ENCODE peak calls at places on chromosome 19, in ten cellular contexts. C, Z, S, Q, W, T, R, P, F and V are unnamed samples.

GRCh38 chr19:10544242-10544752 is 593 bp downstream of the ATG4D start:
- DNase-seq in C (peak), Z (peak), S (no peak), Q (peak), W (peak), T (no peak), R (no peak), P (no peak), F (no peak), V (peak)

GRCh38 chr19:2949939-2950285 is 5.1 kb upstream of the ZNF77 start:
- DNase-seq in C (no peak), Z (peak), S (peak), Q (no peak), W (no peak), T (no peak), R (no peak), P (no peak), F (no peak), V (peak)

GRCh38 chr19:18433039-18433691 is 4.8 kb downstream of the ISYNA1 start:
- DNase-seq in C (no peak), Z (no peak), S (no peak), Q (peak), W (peak), T (no peak), R (peak), P (no peak), F (peak), V (no peak)

GRCh38 chr19:11539495-11540365 is 1.1 kb downstream of the CNN1 start:
- DNase-seq in C (peak), Z (no peak), S (no peak), Q (peak), W (peak), T (no peak), R (no peak), P (no peak), F (peak), V (no peak)

GRCh38 chr19:29515706-29516357 is 10.0 kb upstream of the VSTM2B start:
- DNase-seq in C (no peak), Z (no peak), S (no peak), Q (no peak), W (no peak), T (no peak), R (no peak), P (no peak), F (no peak), V (no peak)

GRCh38 chr19:1672038-1672768 is 19.8 kb upstream of the TCF3 start:
- DNase-seq in C (peak), Z (no peak), S (no peak), Q (peak), W (peak), T (no peak), R (peak), P (no peak), F (no peak), V (peak)

GRCh38 chr19:3873151-3873550 is 4.3 kb upstream of the ZFR2 start:
- DNase-seq in C (no peak), Z (no peak), S (no peak), Q (no peak), W (no peak), T (no peak), R (no peak), P (no peak), F (no peak), V (no peak)

GRCh38 chr19:55250262-55251036 is 8.4 kb downstream of the PPP6R1 start:
- DNase-seq in C (no peak), Z (no peak), S (no peak), Q (no peak), W (no peak), T (no peak), R (no peak), P (no peak), F (no peak), V (no peak)

GRCh38 chr19:18232540-18233223 is 6.4 kb upstream of the PDE4C start:
- DNase-seq in C (no peak), Z (no peak), S (no peak), Q (no peak), W (no peak), T (no peak), R (no peak), P (no peak), F (no peak), V (no peak)

GRCh38 chr19:7975037-7975436 is 30.4 kb downstream of the ELAVL1 start:
- DNase-seq in C (no peak), Z (no peak), S (no peak), Q (no peak), W (no peak), T (no peak), R (no peak), P (no peak), F (no peak), V (no peak)

GRCh38 chr19:17095141-17095919 is 19.8 kb downstream of the MYO9B start:
- DNase-seq in C (peak), Z (no peak), S (no peak), Q (no peak), W (peak), T (no peak), R (no peak), P (no peak), F (peak), V (peak)

GRCh38 chr19:17451820-17452219 is 3.4 kb upstream of the TMEM221 start:
- DNase-seq in C (no peak), Z (no peak), S (no peak), Q (no peak), W (no peak), T (no peak), R (no peak), P (no peak), F (no peak), V (no peak)

GRCh38 chr19:7294571-7295212 is 478 bp upstream of the INSR start:
- DNase-seq in C (peak), Z (peak), S (peak), Q (peak), W (peak), T (peak), R (peak), P (peak), F (peak), V (peak)

GRCh38 chr19:19737559-19738332 is 4.8 kb upstream of the ZNF14 start:
- DNase-seq in C (no peak), Z (no peak), S (no peak), Q (no peak), W (no peak), T (no peak), R (no peak), P (no peak), F (no peak), V (no peak)

GRCh38 chr19:39145180-39145953 is 19.8 kb downstream of the PAK4 start:
- DNase-seq in C (peak), Z (no peak), S (no peak), Q (no peak), W (no peak), T (no peak), R (no peak), P (no peak), F (no peak), V (peak)

GRCh38 chr19:16315825-16316505 is 8.7 kb upstream of the KLF2 start:
- DNase-seq in C (peak), Z (no peak), S (no peak), Q (peak), W (peak), T (no peak), R (no peak), P (no peak), F (peak), V (peak)

GRCh38 chr19:15433519-15434069 is 14.8 kb upstream of the AKAP8L start:
- DNase-seq in C (no peak), Z (no peak), S (no peak), Q (no peak), W (no peak), T (no peak), R (no peak), P (no peak), F (no peak), V (no peak)

GRCh38 chr19:55516878-55517620 is 19.9 kb downstream of the SBK2 start:
- DNase-seq in C (peak), Z (peak), S (peak), Q (peak), W (peak), T (peak), R (peak), P (peak), F (peak), V (peak)

GRCh38 chr19:13011653-13012389 is 16.5 kb downstream of the NFIX start:
- DNase-seq in C (no peak), Z (no peak), S (no peak), Q (peak), W (peak), T (no peak), R (no peak), P (no peak), F (no peak), V (peak)

GRCh38 chr19:31154021-31154420 is 195.2 kb downstream of the TSHZ3 start:
- DNase-seq in C (no peak), Z (no peak), S (no peak), Q (no peak), W (no peak), T (no peak), R (no peak), P (peak), F (no peak), V (no peak)

GRCh38 chr19:377801-378581 is 31.0 kb downstream of the C2CD4C start:
- DNase-seq in C (no peak), Z (no peak), S (no peak), Q (no peak), W (no peak), T (no peak), R (no peak), P (peak), F (no peak), V (no peak)

GRCh38 chr19:27920774-27921173 is 1292.2 kb downstream of the UQCRFS1 start:
- DNase-seq in C (no peak), Z (no peak), S (no peak), Q (no peak), W (no peak), T (no peak), R (no peak), P (no peak), F (no peak), V (no peak)

GRCh38 chr19:9075064-9075964 is 11.5 kb upstream of the OR1M1 start:
- DNase-seq in C (peak), Z (peak), S (peak), Q (peak), W (peak), T (peak), R (no peak), P (no peak), F (peak), V (peak)

GRCh38 chr19:8638078-8638619 is 7.7 kb downstream of the NFILZ start:
- DNase-seq in C (peak), Z (peak), S (no peak), Q (no peak), W (no peak), T (no peak), R (no peak), P (no peak), F (peak), V (no peak)

GRCh38 chr19:4049432-4049831 is 17.3 kb downstream of the ZBTB7A start:
- DNase-seq in C (no peak), Z (peak), S (no peak), Q (no peak), W (no peak), T (no peak), R (no peak), P (peak), F (peak), V (no peak)

GRCh38 chr19:17450264-17451075 is 2.0 kb upstream of the TMEM221 start:
- DNase-seq in C (no peak), Z (no peak), S (no peak), Q (no peak), W (no peak), T (peak), R (no peak), P (no peak), F (no peak), V (peak)

GRCh38 chr19:4675346-4675745 is 5.2 kb upstream of the MYDGF start:
- DNase-seq in C (no peak), Z (no peak), S (no peak), Q (no peak), W (no peak), T (no peak), R (no peak), P (no peak), F (no peak), V (no peak)

GRCh38 chr19:22144394-22144793 is 52.4 kb downstream of the ZNF676 start:
- DNase-seq in C (no peak), Z (no peak), S (no peak), Q (no peak), W (no peak), T (peak), R (no peak), P (no peak), F (no peak), V (peak)

GRCh38 chr19:4083677-4084546 is 17.2 kb upstream of the ZBTB7A start:
- DNase-seq in C (peak), Z (peak), S (no peak), Q (peak), W (no peak), T (no peak), R (no peak), P (no peak), F (no peak), V (no peak)

GRCh38 chr19:9735986-9736385 is 32.6 kb downstream of the ZNF846 start:
- DNase-seq in C (no peak), Z (no peak), S (no peak), Q (no peak), W (no peak), T (no peak), R (no peak), P (no peak), F (no peak), V (no peak)

GRCh38 chr19:12294308-12295158 is at the start of gene ZNF44:
- DNase-seq in C (peak), Z (peak), S (peak), Q (peak), W (peak), T (peak), R (peak), P (peak), F (peak), V (peak)

GRCh38 chr19:45687599-45687998 is 4.2 kb downstream of the SNRPD2 start:
- DNase-seq in C (no peak), Z (no peak), S (no peak), Q (no peak), W (no peak), T (no peak), R (no peak), P (no peak), F (no peak), V (no peak)
- TF ChIP-seq POLR2A in C (no peak), Z (no peak), S (no peak), Q (no peak), W (no peak), T (no peak), R (peak), P (no peak), F (no peak), V (no peak)

DNA sequence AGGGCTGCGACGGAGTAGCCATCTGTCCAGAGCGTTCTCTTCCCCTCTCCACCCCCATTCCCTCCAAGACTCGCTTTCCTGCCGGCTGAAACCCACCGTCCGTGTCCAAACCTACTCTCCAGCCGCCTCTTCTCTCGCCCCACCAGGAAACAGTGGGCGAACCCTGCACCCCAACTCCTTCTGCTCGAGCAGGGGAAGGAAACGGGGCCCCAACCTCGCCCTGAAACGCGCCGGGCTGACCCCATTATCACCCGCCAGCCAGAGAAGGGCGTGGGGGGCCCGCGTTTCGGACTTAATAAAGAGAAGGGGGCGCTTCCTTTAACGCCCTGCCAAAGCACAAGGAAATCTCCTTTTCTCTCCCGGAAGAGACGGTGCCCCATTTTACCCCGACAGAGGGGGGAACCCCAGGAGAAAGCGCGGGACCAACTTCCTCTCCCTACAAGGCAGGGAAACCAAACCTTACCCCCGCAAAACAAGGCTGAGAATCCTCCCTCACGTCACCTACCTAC is 2.4 kb downstream of the ZC3H4 start:
- DNase-seq in C (peak), Z (peak), S (peak), Q (no peak), W (no peak), T (no peak), R (no peak), P (peak), F (peak), V (peak)
- TF ChIP-seq POLR2A in C (no peak), Z (no peak), S (peak), Q (no peak), W (no peak), T (no peak), R (peak), P (no peak), F (no peak), V (no peak)

GRCh38 chr19:33821871-33822270 is 25.2 kb downstream of the KCTD15 start:
- DNase-seq in C (no peak), Z (no peak), S (no peak), Q (no peak), W (no peak), T (no peak), R (no peak), P (no peak), F (no peak), V (no peak)
- TF ChIP-seq POLR2A in C (no peak), Z (no peak), S (no peak), Q (no peak), W (no peak), T (no peak), R (no peak), P (no peak), F (no peak), V (no peak)

GRCh38 chr19:45693168-45693788 is 812 bp downstream of the QPCTL start:
- DNase-seq in C (peak), Z (peak), S (peak), Q (peak), W (peak), T (no peak), R (peak), P (peak), F (peak), V (peak)

GRCh38 chr19:45691516-45692186 is at the start of gene SNRPD2:
- DNase-seq in C (peak), Z (peak), S (peak), Q (peak), W (peak), T (peak), R (peak), P (peak), F (peak), V (peak)

DNA sequence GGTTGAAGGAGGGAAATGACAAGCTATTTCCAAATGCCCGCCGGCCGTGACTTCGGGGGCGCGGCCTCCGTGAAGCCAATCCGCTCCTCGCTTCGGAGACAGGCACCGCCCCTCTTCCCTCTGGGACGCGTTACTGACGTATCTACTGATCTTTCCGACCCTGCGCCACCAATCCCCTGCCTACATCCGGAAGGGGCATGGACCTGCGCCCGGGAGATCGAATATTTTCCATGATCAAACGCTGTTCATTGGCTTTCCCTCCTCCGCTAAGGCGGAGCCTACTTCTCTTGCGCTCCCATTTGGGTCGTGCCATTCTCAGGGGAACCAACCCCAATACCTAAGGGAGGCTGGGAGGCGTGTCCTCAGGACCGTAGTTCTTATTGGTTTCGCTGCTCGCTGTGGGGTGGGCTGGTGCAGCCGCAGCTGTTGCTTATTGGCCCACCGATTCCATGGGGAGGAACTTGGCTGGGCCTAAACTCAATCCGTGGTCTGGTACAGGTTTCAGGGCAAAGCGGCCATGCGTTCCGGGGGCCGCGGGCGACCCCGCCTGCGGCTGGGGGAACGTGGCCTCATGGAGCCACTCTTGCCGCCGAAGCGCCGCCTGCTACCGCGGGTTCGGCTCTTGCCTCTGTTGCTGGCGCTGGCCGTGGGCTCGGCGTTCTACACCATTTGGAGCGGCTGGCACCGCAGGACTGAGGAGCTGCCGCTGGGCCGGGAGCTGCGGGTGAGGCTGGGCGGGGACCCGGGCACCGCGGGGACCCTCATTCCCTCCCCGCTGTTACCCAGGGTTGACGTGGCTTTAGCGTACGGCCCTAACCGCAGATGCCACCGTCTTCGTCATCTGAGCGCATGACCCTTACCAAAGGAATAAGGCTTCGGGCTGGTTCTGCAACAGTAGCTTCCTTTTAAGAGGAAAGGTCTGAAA is at the start of gene QPCTL:
- DNase-seq in C (peak), Z (peak), S (peak), Q (peak), W (peak), T (peak), R (peak), P (peak), F (peak), V (peak)
- TF ChIP-seq POLR2A in C (peak), Z (no peak), S (peak), Q (no peak), W (peak), T (peak), R (peak), P (no peak), F (peak), V (peak)

GRCh38 chr19:47230122-47230920 is 678 bp downstream of the BBC3 start:
- DNase-seq in C (peak), Z (peak), S (peak), Q (peak), W (peak), T (no peak), R (no peak), P (peak), F (peak), V (peak)

GRCh38 chr19:47230921-47231214 is at the start of gene BBC3:
- DNase-seq in C (no peak), Z (no peak), S (no peak), Q (no peak), W (no peak), T (no peak), R (no peak), P (no peak), F (no peak), V (no peak)

GRCh38 chr19:47229674-47230121 is 1.3 kb downstream of the BBC3 start:
- DNase-seq in C (peak), Z (no peak), S (peak), Q (no peak), W (no peak), T (no peak), R (no peak), P (no peak), F (no peak), V (peak)

GRCh38 chr19:47231215-47232054 is 436 bp upstream of the BBC3 start:
- DNase-seq in C (peak), Z (peak), S (peak), Q (peak), W (peak), T (no peak), R (peak), P (peak), F (peak), V (peak)

DNA sequence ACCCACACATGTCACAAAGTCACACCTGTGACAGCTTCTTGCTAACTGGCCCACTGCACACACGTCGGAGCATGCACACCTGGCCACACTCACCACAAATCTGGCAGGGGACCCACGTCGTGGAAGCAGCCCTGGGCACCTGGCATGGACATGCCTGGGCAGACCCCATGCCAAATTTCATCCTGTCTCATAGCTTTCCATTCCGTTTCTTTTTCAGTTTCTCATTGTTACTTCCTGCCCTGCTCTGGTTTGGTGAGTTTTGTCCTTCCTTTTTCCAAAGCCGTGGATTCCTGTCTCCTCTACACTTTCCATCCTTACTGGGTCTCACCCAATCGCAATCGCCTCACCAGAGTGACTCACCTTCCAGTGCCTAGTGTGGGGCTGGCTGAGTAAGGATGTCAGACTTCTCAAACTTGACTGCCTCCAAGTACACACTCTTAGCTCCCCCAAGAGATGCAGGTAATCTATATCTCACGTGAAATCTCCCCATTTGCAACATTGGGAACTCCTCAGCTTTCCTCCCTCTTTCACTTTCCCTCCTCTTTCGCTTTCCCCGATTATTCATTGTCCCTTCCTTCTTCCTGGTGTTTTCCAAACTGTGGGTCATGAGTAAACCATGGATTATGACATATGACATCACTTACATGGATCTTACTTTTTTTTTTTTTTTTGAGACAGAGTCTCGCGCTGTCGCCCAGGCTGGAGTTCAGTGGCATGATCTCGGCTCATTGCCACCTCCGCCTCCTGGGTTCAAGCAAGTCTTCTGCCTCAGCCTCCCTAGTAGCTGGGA is 1.6 kb upstream of the BBC3 start:
- DNase-seq in C (peak), Z (no peak), S (peak), Q (no peak), W (no peak), T (no peak), R (no peak), P (no peak), F (no peak), V (peak)
- TF ChIP-seq POLR2A in C (peak), Z (no peak), S (peak), Q (no peak), W (no peak), T (no peak), R (no peak), P (no peak), F (no peak), V (no peak)

GRCh38 chr19:51366050-51366998 is at the start of gene ETFB:
- DNase-seq in C (peak), Z (peak), S (peak), Q (peak), W (peak), T (peak), R (peak), P (peak), F (peak), V (peak)
- TF ChIP-seq POLR2A in C (peak), Z (no peak), S (peak), Q (peak), W (peak), T (peak), R (peak), P (no peak), F (peak), V (peak)